ENCODE peak calls at places on chromosomes 12 and 14, in six cellular contexts. J, Y, V, C, H and D are unnamed samples.

GRCh38 chr12:11228268-11228879 is 41.1 kb downstream of the PRB3 start:
- DNase-seq in J (no peak), Y (no peak), V (peak; percentile 66), C (peak; percentile 42), H (peak; percentile 83), D (peak; percentile 61)

GRCh38 chr14:74049886-74050495 is 30.8 kb downstream of the BBOF1 start:
- DNase-seq in J (peak; percentile 6), Y (no peak), V (no peak), C (peak; percentile 22), H (no peak), D (no peak)

GRCh38 chr12:102317155-102317554 is 119.5 kb upstream of the PMCH start:
- DNase-seq in J (no peak), Y (no peak), V (no peak), C (no peak), H (no peak), D (no peak)

GRCh38 chr12:40647651-40648050 is 44.6 kb upstream of the CNTN1 start:
- DNase-seq in J (no peak), Y (no peak), V (no peak), C (no peak), H (no peak), D (no peak)

GRCh38 chr12:120367252-120367923 is 1.6 kb downstream of the MSI1 start:
- DNase-seq in J (no peak), Y (no peak), V (peak; percentile 70), C (no peak), H (peak; percentile 85), D (peak; percentile 31)

GRCh38 chr14:101202627-101203404 is 299.3 kb upstream of the RTL1 start:
- DNase-seq in J (no peak), Y (peak; percentile 46), V (no peak), C (no peak), H (no peak), D (no peak)

GRCh38 chr14:28609228-28609828 is 157.3 kb upstream of the FOXG1 start:
- DNase-seq in J (no peak), Y (no peak), V (peak; percentile 81), C (peak; percentile 10), H (peak; percentile 83), D (peak; percentile 51)

GRCh38 chr12:22333751-22334695 is 484 bp downstream of the ST8SIA1 start:
- DNase-seq in J (no peak), Y (no peak), V (peak; percentile 57), C (peak; percentile 18), H (peak; percentile 66), D (peak; percentile 8)

GRCh38 chr14:69054030-69054429 is 74.9 kb upstream of the ACTN1 start:
- DNase-seq in J (no peak), Y (no peak), V (no peak), C (no peak), H (no peak), D (no peak)

GRCh38 chr12:12612403-12612802 is 727 bp downstream of the CREBL2 start:
- DNase-seq in J (no peak), Y (no peak), V (no peak), C (peak; percentile 45), H (peak; percentile 67), D (peak; percentile 23)

GRCh38 chr12:52927964-52928363 is 21.0 kb upstream of the KRT18 start:
- DNase-seq in J (no peak), Y (no peak), V (no peak), C (no peak), H (no peak), D (no peak)

GRCh38 chr12:54725233-54725843 is 77.2 kb upstream of the DCD start:
- DNase-seq in J (no peak), Y (no peak), V (peak; percentile 17), C (peak; percentile 9), H (peak; percentile 79), D (no peak)

GRCh38 chr14:68891851-68892660 is 87.0 kb downstream of the ACTN1 start:
- DNase-seq in J (no peak), Y (peak; percentile 41), V (no peak), C (no peak), H (no peak), D (no peak)

GRCh38 chr14:44798386-44799242 is 163.1 kb downstream of the KLHL28 start:
- DNase-seq in J (no peak), Y (no peak), V (no peak), C (no peak), H (no peak), D (no peak)

GRCh38 chr12:21183721-21184275 is 52.8 kb downstream of the SLCO1B1 start:
- DNase-seq in J (no peak), Y (no peak), V (no peak), C (no peak), H (no peak), D (no peak)

GRCh38 chr14:100930270-100930669 is 26.7 kb upstream of the RTL1 start:
- DNase-seq in J (no peak), Y (no peak), V (no peak), C (no peak), H (no peak), D (no peak)

GRCh38 chr12:93378373-93379310 is 917 bp downstream of the NUDT4 start:
- DNase-seq in J (peak; percentile 72), Y (peak; percentile 78), V (peak; percentile 48), C (peak; percentile 76), H (peak; percentile 62), D (peak; percentile 76)

GRCh38 chr12:58186914-58187313 is 245.5 kb downstream of the ATP23 start:
- DNase-seq in J (no peak), Y (no peak), V (no peak), C (no peak), H (no peak), D (no peak)

GRCh38 chr12:60501124-60501729 is 905.4 kb downstream of the SLC16A7 start:
- DNase-seq in J (no peak), Y (no peak), V (no peak), C (no peak), H (peak; percentile 24), D (no peak)

GRCh38 chr14:79749051-79749450 is 462.3 kb downstream of the DIO2 start:
- DNase-seq in J (no peak), Y (no peak), V (no peak), C (no peak), H (no peak), D (no peak)

GRCh38 chr14:101121399-101122113 is 218.0 kb upstream of the RTL1 start:
- DNase-seq in J (no peak), Y (no peak), V (no peak), C (no peak), H (no peak), D (no peak)

GRCh38 chr12:92244036-92244435 is 98.4 kb upstream of the BTG1 start:
- DNase-seq in J (no peak), Y (no peak), V (no peak), C (no peak), H (peak; percentile 2), D (no peak)

GRCh38 chr14:76566439-76566838 is 190.5 kb downstream of the ESRRB start:
- DNase-seq in J (no peak), Y (no peak), V (no peak), C (no peak), H (no peak), D (no peak)

GRCh38 chr14:76564471-76565119 is 188.7 kb downstream of the ESRRB start:
- DNase-seq in J (no peak), Y (no peak), V (no peak), C (no peak), H (peak; percentile 69), D (no peak)
- TF ChIP-seq CTCF in J (peak; percentile 34), Y (no peak), V (no peak), C (peak; percentile 3), H (peak; percentile 63), D (no peak)

DNA sequence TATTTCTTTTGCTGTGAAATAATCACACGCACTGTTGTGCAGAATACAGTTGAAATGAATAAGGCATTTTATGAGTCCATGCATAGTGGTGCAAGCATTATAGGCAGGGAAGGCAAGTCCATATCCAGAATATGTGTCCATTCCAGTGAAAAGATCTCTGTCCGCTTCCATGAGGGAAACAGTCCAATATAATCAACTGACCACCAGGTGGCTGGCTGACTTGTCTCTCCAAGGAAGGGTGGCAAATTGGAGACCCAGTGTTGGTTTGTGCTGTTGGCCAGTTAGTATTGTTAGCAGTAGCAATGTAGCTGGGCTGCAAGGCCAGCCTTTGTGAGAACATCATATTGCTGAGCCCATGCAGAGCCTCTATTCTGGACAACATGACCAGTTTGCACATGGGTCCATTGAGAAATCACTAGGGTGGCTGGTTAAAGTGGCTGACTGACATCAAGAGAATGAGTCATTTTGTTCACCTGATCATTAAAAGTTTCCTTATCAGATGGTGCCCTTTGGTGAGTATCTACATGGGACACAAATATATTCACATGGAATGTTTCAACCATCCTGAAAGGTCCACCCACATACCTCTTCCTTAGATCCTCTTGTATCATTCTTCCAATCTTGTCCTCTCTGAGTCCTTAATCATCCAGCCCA is 17.3 kb upstream of the YAF2 start:
- DNase-seq in J (no peak), Y (no peak), V (no peak), C (no peak), H (peak; percentile 31), D (no peak)
- TF ChIP-seq CTCF in J (no peak), Y (no peak), V (no peak), C (no peak), H (peak; percentile 21), D (no peak)

GRCh38 chr14:89391556-89391955 is 25.5 kb downstream of the FOXN3 start:
- DNase-seq in J (no peak), Y (no peak), V (no peak), C (no peak), H (no peak), D (no peak)

GRCh38 chr14:89391123-89391522 is 25.9 kb downstream of the FOXN3 start:
- DNase-seq in J (no peak), Y (no peak), V (no peak), C (no peak), H (no peak), D (no peak)

GRCh38 chr14:89386214-89386886 is 30.7 kb downstream of the FOXN3 start:
- DNase-seq in J (peak; percentile 57), Y (no peak), V (peak; percentile 69), C (peak; percentile 20), H (no peak), D (no peak)

GRCh38 chr14:89387922-89388685 is 28.9 kb downstream of the FOXN3 start:
- DNase-seq in J (no peak), Y (no peak), V (no peak), C (no peak), H (no peak), D (no peak)

GRCh38 chr14:89388853-89389252 is 28.2 kb downstream of the FOXN3 start:
- DNase-seq in J (no peak), Y (no peak), V (no peak), C (no peak), H (peak; percentile 63), D (no peak)
- TF ChIP-seq CTCF in J (no peak), Y (peak; percentile 12), V (no peak), C (no peak), H (peak; percentile 45), D (no peak)

DNA sequence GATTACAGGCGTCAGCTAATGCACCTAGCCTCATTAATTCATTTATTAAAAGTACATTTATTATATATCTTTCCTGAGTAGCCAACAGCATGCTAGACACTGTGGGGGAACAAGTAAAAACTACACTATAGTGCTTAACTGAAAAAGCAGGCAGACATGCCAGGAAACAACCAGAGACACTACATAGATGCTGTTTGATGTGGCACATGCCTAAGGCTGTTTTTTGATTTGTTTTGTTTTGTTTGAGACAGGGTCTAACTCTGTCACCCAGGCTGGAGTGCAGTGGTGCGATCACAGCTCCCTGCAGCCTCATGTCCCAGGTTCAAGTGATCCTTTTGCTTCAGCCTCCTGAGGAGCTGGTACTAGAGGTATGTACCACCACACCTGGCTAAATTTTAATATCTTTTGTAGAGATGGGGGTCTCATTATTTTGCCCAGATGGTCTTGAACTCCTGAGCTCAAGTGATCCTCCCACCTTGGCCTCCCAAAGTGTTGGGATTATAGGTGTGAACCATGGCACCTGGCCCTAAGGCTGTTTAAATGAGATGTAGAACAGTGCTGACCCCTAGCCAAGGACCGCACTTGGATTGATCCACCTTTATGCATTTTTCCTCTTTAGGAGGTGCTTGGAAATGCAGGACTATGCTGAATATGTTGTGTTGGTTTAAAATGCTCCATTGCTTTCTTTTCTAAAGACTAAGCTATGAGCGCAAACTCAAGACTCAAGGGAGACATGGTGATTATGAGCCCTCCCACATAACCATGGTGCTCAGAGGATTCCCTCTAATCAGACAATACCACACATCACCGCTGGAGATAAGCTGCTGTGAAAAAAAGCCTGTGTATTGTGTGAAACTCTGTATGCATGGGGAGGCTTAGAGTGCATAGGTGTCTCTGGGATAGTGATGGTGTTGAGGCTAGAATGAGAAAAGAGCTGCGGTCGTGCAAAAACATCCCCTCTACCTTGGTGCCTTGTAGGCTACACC is 10.5 kb upstream of the C14orf93 start:
- DNase-seq in J (no peak), Y (no peak), V (no peak), C (no peak), H (no peak), D (no peak)
- TF ChIP-seq CTCF in J (no peak), Y (no peak), V (no peak), C (no peak), H (no peak), D (no peak)